ENCODE peak calls at places on chromosomes 5 and 9, in four cellular contexts. U is GM12891, H is K562, R is GM12878. T is an unnamed sample.

GRCh38 chr5:156239800-156240199 is 87.2 kb upstream of the SGCD start:
- DNase-seq in U (no peak), H (no peak), R (no peak), T (no peak)

GRCh38 chr5:72427488-72428437 is 79.4 kb downstream of the ZNF366 start:
- DNase-seq in U (no peak), H (no peak), R (no peak), T (no peak)

GRCh38 chr5:149060325-149060724 is 2.5 kb downstream of the SH3TC2 start:
- DNase-seq in U (no peak), H (peak), R (no peak), T (no peak)

GRCh38 chr5:10747678-10748622 is 13.1 kb downstream of the DAP start:
- DNase-seq in U (no peak), H (no peak), R (no peak), T (no peak)

GRCh38 chr5:132237141-132237540 is 9.5 kb upstream of the P4HA2 start:
- DNase-seq in U (no peak), H (no peak), R (no peak), T (no peak)

GRCh38 chr5:114391321-114391720 is 29.5 kb downstream of the KCNN2 start:
- DNase-seq in U (no peak), H (no peak), R (no peak), T (no peak)

GRCh38 chr5:141564216-141564692 is 54.5 kb downstream of the DIAPH1 start:
- DNase-seq in U (no peak), H (peak), R (peak), T (peak)

GRCh38 chr5:43215073-43215631 is 23.1 kb downstream of the NIM1K start:
- DNase-seq in U (no peak), H (peak), R (no peak), T (peak)

GRCh38 chr9:36008774-36009300 is 27.9 kb upstream of the RECK start:
- DNase-seq in U (peak), H (peak), R (no peak), T (peak)

GRCh38 chr5:126433708-126434107 is 10.5 kb downstream of the GRAMD2B start:
- DNase-seq in U (no peak), H (no peak), R (no peak), T (no peak)

GRCh38 chr5:170278611-170279500 is 18.7 kb downstream of the LCP2 start:
- DNase-seq in U (peak), H (peak), R (peak), T (no peak)

GRCh38 chr9:27447036-27447700 is 76.9 kb upstream of the IFNK start:
- DNase-seq in U (no peak), H (no peak), R (no peak), T (no peak)

GRCh38 chr9:70403618-70404025 is 10.8 kb downstream of the KLF9 start:
- DNase-seq in U (no peak), H (no peak), R (no peak), T (no peak)

GRCh38 chr5:7518947-7519560 is 123.1 kb downstream of the ADCY2 start:
- DNase-seq in U (no peak), H (peak), R (no peak), T (no peak)

GRCh38 chr5:9288234-9288633 is 257.6 kb downstream of the SEMA5A start:
- DNase-seq in U (no peak), H (no peak), R (no peak), T (no peak)

GRCh38 chr9:110555971-110556370 is 23.6 kb downstream of the SVEP1 start:
- DNase-seq in U (no peak), H (no peak), R (no peak), T (no peak)

GRCh38 chr5:178121450-178122276 is 8.3 kb downstream of the N4BP3 start:
- DNase-seq in U (no peak), H (no peak), R (no peak), T (no peak)

GRCh38 chr5:125422342-125422741 is 675.9 kb upstream of the ZNF608 start:
- DNase-seq in U (no peak), H (no peak), R (no peak), T (no peak)

GRCh38 chr9:105651806-105652205 is 10.5 kb upstream of the TAL2 start:
- DNase-seq in U (no peak), H (no peak), R (no peak), T (no peak)

GRCh38 chr5:135466178-135467050 is 14.3 kb upstream of the TIFAB start:
- DNase-seq in U (peak), H (peak), R (no peak), T (no peak)

GRCh38 chr5:179912386-179912785 is 4.7 kb upstream of the TBC1D9B start:
- DNase-seq in U (no peak), H (no peak), R (no peak), T (no peak)

GRCh38 chr9:121246821-121247511 is 21.0 kb upstream of the GSN start:
- DNase-seq in U (no peak), H (peak), R (no peak), T (peak)

GRCh38 chr5:56011835-56012234 is 17.1 kb upstream of the IL6ST start:
- DNase-seq in U (no peak), H (no peak), R (no peak), T (no peak)

GRCh38 chr5:82045526-82046267 is 73.9 kb downstream of the ATG10 start:
- DNase-seq in U (no peak), H (no peak), R (no peak), T (no peak)

GRCh38 chr5:89265511-89266169 is 382.7 kb upstream of the MEF2C start:
- DNase-seq in U (no peak), H (no peak), R (no peak), T (no peak)

GRCh38 chr5:116944171-116944570 is 369.5 kb upstream of the SEMA6A start:
- DNase-seq in U (no peak), H (no peak), R (no peak), T (no peak)

GRCh38 chr5:130400091-130400490 is 495.8 kb downstream of the CHSY3 start:
- DNase-seq in U (no peak), H (no peak), R (no peak), T (no peak)

GRCh38 chr9:87212563-87213154 is 265.4 kb upstream of the GAS1 start:
- DNase-seq in U (no peak), H (no peak), R (no peak), T (no peak)

GRCh38 chr9:109010676-109011655 is 2.3 kb downstream of the CTNNAL1 start:
- DNase-seq in U (no peak), H (peak), R (no peak), T (no peak)

GRCh38 chr5:37838152-37838932 is 1.5 kb downstream of the GDNF start:
- DNase-seq in U (peak), H (no peak), R (no peak), T (no peak)

GRCh38 chr9:27572566-27572917 is 739 bp downstream of the C9orf72 start:
- DNase-seq in U (no peak), H (peak), R (no peak), T (peak)

GRCh38 chr5:1255081-1255561 is 29.9 kb downstream of the SLC6A18 start:
- DNase-seq in U (no peak), H (no peak), R (no peak), T (peak)
- TF ChIP-seq SPI1 in U (no peak), H (no peak), R (no peak), T (no peak)

GRCh38 chr5:15707631-15708030 is 207.7 kb downstream of the FBXL7 start:
- DNase-seq in U (no peak), H (no peak), R (no peak), T (no peak)

GRCh38 chr5:15703901-15704300 is 203.9 kb downstream of the FBXL7 start:
- DNase-seq in U (no peak), H (no peak), R (no peak), T (no peak)

GRCh38 chr5:15704397-15704947 is 204.5 kb downstream of the FBXL7 start:
- DNase-seq in U (no peak), H (no peak), R (no peak), T (no peak)

DNA sequence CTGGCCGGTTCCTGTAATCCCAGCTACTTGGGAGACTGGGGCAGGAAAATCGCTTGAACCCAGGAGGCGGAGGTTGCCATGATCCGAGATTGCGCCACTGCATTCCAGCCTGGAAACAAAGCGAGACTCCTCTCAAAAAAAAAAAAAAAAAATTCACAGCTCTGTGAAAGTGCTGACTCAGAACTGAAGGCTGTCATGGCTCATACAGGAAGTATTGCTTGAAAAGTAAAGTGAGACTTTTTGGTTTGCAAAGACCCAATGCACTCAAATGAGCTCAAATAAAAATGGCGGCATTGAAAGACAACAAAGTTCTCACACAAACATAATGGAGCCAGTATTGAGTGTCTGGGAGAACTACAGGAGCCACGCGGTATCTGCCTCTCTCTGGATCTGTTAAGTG is 202.1 kb downstream of the FBXL7 start:
- DNase-seq in U (no peak), H (no peak), R (no peak), T (no peak)
- TF ChIP-seq SPI1 in U (no peak), H (no peak), R (no peak), T (no peak)

GRCh38 chr5:2865856-2866546 is 114.5 kb upstream of the IRX2 start:
- DNase-seq in U (no peak), H (no peak), R (no peak), T (no peak)

GRCh38 chr5:2864515-2864914 is 113.0 kb upstream of the IRX2 start:
- DNase-seq in U (no peak), H (no peak), R (no peak), T (no peak)

GRCh38 chr5:2869471-2869870 is 118.0 kb upstream of the IRX2 start:
- DNase-seq in U (no peak), H (no peak), R (no peak), T (no peak)

GRCh38 chr5:2867373-2867933 is 116.0 kb upstream of the IRX2 start:
- DNase-seq in U (no peak), H (no peak), R (no peak), T (no peak)

GRCh38 chr5:2866622-2867372 is 115.3 kb upstream of the IRX2 start:
- DNase-seq in U (no peak), H (no peak), R (no peak), T (no peak)
- TF ChIP-seq SPI1 in U (no peak), H (no peak), R (no peak), T (no peak)

GRCh38 chr9:95592931-95593330 is 76.2 kb upstream of the PTCH1 start:
- DNase-seq in U (no peak), H (no peak), R (no peak), T (no peak)
- TF ChIP-seq SPI1 in U (no peak), H (no peak), R (no peak), T (no peak)

GRCh38 chr5:96857454-96857853 is 18.8 kb upstream of the ERAP2 start:
- DNase-seq in U (no peak), H (no peak), R (no peak), T (no peak)

GRCh38 chr5:96854067-96854466 is 22.2 kb upstream of the ERAP2 start:
- DNase-seq in U (no peak), H (no peak), R (no peak), T (no peak)

GRCh38 chr5:96855041-96855872 is 21.0 kb upstream of the ERAP2 start:
- DNase-seq in U (no peak), H (peak), R (no peak), T (no peak)

GRCh38 chr5:96852769-96853168 is 23.5 kb upstream of the ERAP2 start:
- DNase-seq in U (no peak), H (no peak), R (no peak), T (no peak)

GRCh38 chr5:96851312-96852062 is 24.8 kb upstream of the ERAP2 start:
- DNase-seq in U (no peak), H (no peak), R (no peak), T (no peak)
- TF ChIP-seq SPI1 in U (no peak), H (no peak), R (no peak), T (no peak)

GRCh38 chr9:95992536-95992935 is 117.0 kb downstream of the ERCC6L2 start:
- DNase-seq in U (no peak), H (no peak), R (no peak), T (no peak)
- TF ChIP-seq SPI1 in U (no peak), H (no peak), R (no peak), T (no peak)

T was measured in HL-60.